ENCODE peak calls at places on chromosomes 3 and 15, in nine cellular contexts. One of them, this sample, is unnamed.

GRCh38 chr3:40623567-40623966 is 98.8 kb downstream of the ZNF621 start:
- DNase-seq in NCI-H2081: no peak
- DNase-seq in activated T-cell treated with anti-CD3 and anti-CD28 coated beads for 24 hours: no peak
- DNase-seq in HT1080: peak; percentile 87
- DNase-seq in NCI-H82: no peak
- DNase-seq in GM10248: no peak
- DNase-seq in mesendoderm: no peak
- DNase-seq in astrocyte of the spinal cord: peak; percentile 14
- DNase-seq in activated naive CD4-positive, alpha-beta T cell: no peak
- DNase-seq in this sample: no peak

GRCh38 chr3:25433868-25434267 is 5.8 kb downstream of the RARB start:
- DNase-seq in astrocyte of the spinal cord: peak; percentile 33
- DNase-seq in GM10248: no peak
- DNase-seq in NCI-H82: no peak
- DNase-seq in NCI-H2081: no peak
- DNase-seq in activated naive CD4-positive, alpha-beta T cell: no peak
- DNase-seq in activated T-cell treated with anti-CD3 and anti-CD28 coated beads for 24 hours: no peak
- DNase-seq in mesendoderm: peak; percentile 59
- DNase-seq in HT1080: peak; percentile 15
- DNase-seq in this sample: no peak

GRCh38 chr15:64466408-64467116 is 6.2 kb downstream of the ZNF609 start:
- DNase-seq in NCI-H82: peak; percentile 29
- DNase-seq in HT1080: no peak
- DNase-seq in activated naive CD4-positive, alpha-beta T cell: no peak
- DNase-seq in mesendoderm: peak; percentile 49
- DNase-seq in astrocyte of the spinal cord: no peak
- DNase-seq in GM10248: no peak
- DNase-seq in NCI-H2081: no peak
- DNase-seq in activated T-cell treated with anti-CD3 and anti-CD28 coated beads for 24 hours: no peak
- DNase-seq in this sample: peak; percentile 51

GRCh38 chr15:36805278-36805677 is 225.9 kb downstream of the CDIN1 start:
- DNase-seq in HT1080: no peak
- DNase-seq in activated naive CD4-positive, alpha-beta T cell: no peak
- DNase-seq in mesendoderm: no peak
- DNase-seq in NCI-H82: no peak
- DNase-seq in NCI-H2081: no peak
- DNase-seq in GM10248: no peak
- DNase-seq in activated T-cell treated with anti-CD3 and anti-CD28 coated beads for 24 hours: no peak
- DNase-seq in astrocyte of the spinal cord: no peak
- DNase-seq in this sample: no peak

GRCh38 chr3:150319900-150320299 is 88.2 kb upstream of the TSC22D2 start:
- DNase-seq in astrocyte of the spinal cord: peak; percentile 87
- DNase-seq in NCI-H82: peak; percentile 79
- DNase-seq in HT1080: peak; percentile 98
- DNase-seq in NCI-H2081: no peak
- DNase-seq in GM10248: no peak
- DNase-seq in mesendoderm: peak; percentile 62
- DNase-seq in activated naive CD4-positive, alpha-beta T cell: no peak
- DNase-seq in activated T-cell treated with anti-CD3 and anti-CD28 coated beads for 24 hours: no peak
- DNase-seq in this sample: no peak

GRCh38 chr3:143171141-143171651 is 51.6 kb downstream of the CHST2 start:
- DNase-seq in mesendoderm: no peak
- DNase-seq in NCI-H2081: no peak
- DNase-seq in activated T-cell treated with anti-CD3 and anti-CD28 coated beads for 24 hours: no peak
- DNase-seq in HT1080: peak; percentile 78
- DNase-seq in activated naive CD4-positive, alpha-beta T cell: no peak
- DNase-seq in NCI-H82: no peak
- DNase-seq in GM10248: peak; percentile 40
- DNase-seq in astrocyte of the spinal cord: peak; percentile 88
- DNase-seq in this sample: no peak

GRCh38 chr3:122560680-122561079 is 3.4 kb downstream of the PARP9 start:
- DNase-seq in activated T-cell treated with anti-CD3 and anti-CD28 coated beads for 24 hours: peak; percentile 52
- DNase-seq in NCI-H82: peak; percentile 77
- DNase-seq in mesendoderm: peak; percentile 72
- DNase-seq in GM10248: peak; percentile 77
- DNase-seq in astrocyte of the spinal cord: peak; percentile 75
- DNase-seq in HT1080: peak; percentile 81
- DNase-seq in NCI-H2081: peak; percentile 55
- DNase-seq in activated naive CD4-positive, alpha-beta T cell: no peak
- DNase-seq in this sample: peak; percentile 67

GRCh38 chr15:98682992-98683701 is 34.8 kb downstream of the IGF1R start:
- DNase-seq in activated T-cell treated with anti-CD3 and anti-CD28 coated beads for 24 hours: no peak
- DNase-seq in NCI-H82: no peak
- DNase-seq in NCI-H2081: no peak
- DNase-seq in GM10248: no peak
- DNase-seq in astrocyte of the spinal cord: no peak
- DNase-seq in HT1080: no peak
- DNase-seq in mesendoderm: no peak
- DNase-seq in activated naive CD4-positive, alpha-beta T cell: no peak
- DNase-seq in this sample: no peak

GRCh38 chr3:177657243-177657642 is 460.0 kb upstream of the TBL1XR1 start:
- DNase-seq in mesendoderm: no peak
- DNase-seq in GM10248: no peak
- DNase-seq in activated naive CD4-positive, alpha-beta T cell: no peak
- DNase-seq in NCI-H82: no peak
- DNase-seq in activated T-cell treated with anti-CD3 and anti-CD28 coated beads for 24 hours: no peak
- DNase-seq in HT1080: no peak
- DNase-seq in astrocyte of the spinal cord: no peak
- DNase-seq in NCI-H2081: no peak
- DNase-seq in this sample: no peak

GRCh38 chr3:28348286-28348636 is 260 bp upstream of the ZCWPW2 start:
- DNase-seq in HT1080: no peak
- DNase-seq in activated T-cell treated with anti-CD3 and anti-CD28 coated beads for 24 hours: no peak
- DNase-seq in NCI-H82: no peak
- DNase-seq in activated naive CD4-positive, alpha-beta T cell: no peak
- DNase-seq in astrocyte of the spinal cord: no peak
- DNase-seq in NCI-H2081: no peak
- DNase-seq in GM10248: no peak
- DNase-seq in mesendoderm: no peak
- DNase-seq in this sample: no peak

GRCh38 chr3:191792580-191792979 is 331.6 kb downstream of the PYDC2 start:
- DNase-seq in activated T-cell treated with anti-CD3 and anti-CD28 coated beads for 24 hours: no peak
- DNase-seq in astrocyte of the spinal cord: no peak
- DNase-seq in HT1080: peak; percentile 65
- DNase-seq in NCI-H2081: no peak
- DNase-seq in GM10248: no peak
- DNase-seq in activated naive CD4-positive, alpha-beta T cell: no peak
- DNase-seq in mesendoderm: no peak
- DNase-seq in NCI-H82: no peak
- DNase-seq in this sample: no peak

GRCh38 chr3:8739757-8740508 is 6.3 kb downstream of the CAV3 start:
- DNase-seq in mesendoderm: no peak
- DNase-seq in astrocyte of the spinal cord: peak; percentile 60
- DNase-seq in GM10248: no peak
- DNase-seq in activated T-cell treated with anti-CD3 and anti-CD28 coated beads for 24 hours: no peak
- DNase-seq in activated naive CD4-positive, alpha-beta T cell: no peak
- DNase-seq in NCI-H82: no peak
- DNase-seq in NCI-H2081: no peak
- DNase-seq in HT1080: peak; percentile 98
- DNase-seq in this sample: no peak

GRCh38 chr3:196772897-196773296 is 33.2 kb downstream of the PAK2 start:
- DNase-seq in GM10248: no peak
- DNase-seq in mesendoderm: no peak
- DNase-seq in NCI-H82: no peak
- DNase-seq in activated naive CD4-positive, alpha-beta T cell: no peak
- DNase-seq in activated T-cell treated with anti-CD3 and anti-CD28 coated beads for 24 hours: no peak
- DNase-seq in NCI-H2081: no peak
- DNase-seq in astrocyte of the spinal cord: no peak
- DNase-seq in HT1080: no peak
- DNase-seq in this sample: no peak

GRCh38 chr3:160671231-160671630 is 5.7 kb upstream of the ARL14 start:
- DNase-seq in activated T-cell treated with anti-CD3 and anti-CD28 coated beads for 24 hours: no peak
- DNase-seq in HT1080: no peak
- DNase-seq in NCI-H82: no peak
- DNase-seq in NCI-H2081: no peak
- DNase-seq in activated naive CD4-positive, alpha-beta T cell: no peak
- DNase-seq in astrocyte of the spinal cord: no peak
- DNase-seq in GM10248: no peak
- DNase-seq in mesendoderm: no peak
- DNase-seq in this sample: no peak

GRCh38 chr3:11770477-11771381 is 76.0 kb downstream of the TAMM41 start:
- DNase-seq in activated T-cell treated with anti-CD3 and anti-CD28 coated beads for 24 hours: peak; percentile 61
- DNase-seq in NCI-H2081: peak; percentile 26
- DNase-seq in mesendoderm: peak; percentile 98
- DNase-seq in NCI-H82: peak; percentile 49
- DNase-seq in activated naive CD4-positive, alpha-beta T cell: peak; percentile 44
- DNase-seq in HT1080: peak; percentile 65
- DNase-seq in astrocyte of the spinal cord: peak; percentile 86
- DNase-seq in GM10248: peak; percentile 90
- DNase-seq in this sample: peak; percentile 85